ENCODE peak calls at places on chromosomes 12 and 14, in ten cellular contexts. G is heart left ventricle; T is iris pigment epithelial cell; W is lung; V is HFF-Myc; K is foreskin melanocyte; X is M059J; P is right lobe of liver; F is effector CD4-positive, alpha-beta T cell; R is NCI-H2029 treated with DMSO at 0.1 percent for 48 hours. A is an unnamed sample.

GRCh38 chr14:102606296-102606695 is 13.8 kb downstream of the RCOR1 start:
- DNase-seq in V (no peak), R (no peak), K (no peak), T (no peak), F (no peak), G (no peak), W (no peak), P (no peak), X (no peak), A (no peak)

GRCh38 chr14:94062344-94062904 is 18.6 kb downstream of the DDX24 start:
- DNase-seq in V (no peak), K (no peak), P (no peak), W (no peak), R (no peak), G (no peak), F (no peak), X (peak), T (peak), A (no peak)

GRCh38 chr14:96162265-96162664 is 42.4 kb upstream of the BDKRB2 start:
- DNase-seq in W (no peak), X (peak), K (no peak), V (no peak), R (no peak), G (no peak), T (peak), P (no peak), F (no peak), A (no peak)

GRCh38 chr14:94394594-94395305 is 6.3 kb upstream of the SERPINA1 start:
- DNase-seq in X (no peak), F (no peak), P (peak), W (peak), K (no peak), R (no peak), T (peak), G (peak), V (no peak), A (no peak)

GRCh38 chr12:109777544-109777943 is 55.7 kb downstream of the TRPV4 start:
- DNase-seq in P (no peak), F (no peak), W (no peak), T (peak), R (peak), V (peak), G (no peak), K (peak), X (peak), A (no peak)

GRCh38 chr12:93569656-93570551 is 2.6 kb upstream of the SOCS2 start:
- DNase-seq in X (peak), R (no peak), W (peak), T (peak), K (peak), V (no peak), P (peak), F (peak), G (peak), A (peak)

GRCh38 chr14:33793711-33794110 is 157.2 kb downstream of the EGLN3 start:
- DNase-seq in W (no peak), F (no peak), X (no peak), V (no peak), G (no peak), K (no peak), R (peak), T (no peak), P (no peak), A (no peak)

GRCh38 chr14:56874375-56874774 is 64.1 kb upstream of the OTX2 start:
- DNase-seq in F (no peak), G (no peak), W (no peak), T (no peak), K (no peak), R (peak), X (peak), V (no peak), P (peak), A (peak)

GRCh38 chr12:124469193-124469888 is 98.1 kb downstream of the NCOR2 start:
- DNase-seq in T (no peak), V (no peak), R (no peak), G (no peak), P (no peak), X (no peak), F (no peak), K (no peak), W (no peak), A (no peak)

A was measured in endothelial cell.